ENCODE peak calls at places on chromosome 22, in five cellular contexts. H, F, T, D and N are unnamed samples.

GRCh38 chr22:37560682-37561208 is 465 bp downstream of the CDC42EP1 start:
- DNase-seq in T (no peak), H (peak), D (no peak), F (no peak), N (no peak)

GRCh38 chr22:30459206-30460052 is 12.4 kb downstream of the SEC14L3 start:
- DNase-seq in D (peak), T (peak), H (no peak), F (no peak), N (no peak)

GRCh38 chr22:24583221-24583971 is 9.5 kb downstream of the LRRC75B start:
- DNase-seq in T (no peak), F (no peak), H (no peak), D (no peak), N (no peak)

GRCh38 chr22:42404266-42404665 is 27.9 kb downstream of the NFAM1 start:
- DNase-seq in D (no peak), F (no peak), H (no peak), T (no peak), N (no peak)

GRCh38 chr22:45335021-45335818 is 25.5 kb downstream of the FAM118A start:
- DNase-seq in F (no peak), D (no peak), H (peak), T (no peak), N (no peak)

GRCh38 chr22:17634696-17635095 is 3.9 kb upstream of the BCL2L13 start:
- DNase-seq in T (no peak), D (no peak), F (no peak), H (no peak), N (no peak)

GRCh38 chr22:49753276-49753884 is 74.3 kb downstream of the BRD1 start:
- DNase-seq in F (no peak), H (no peak), T (no peak), D (no peak), N (no peak)

GRCh38 chr22:41021039-41021654 is 70.0 kb downstream of the RBX1 start:
- DNase-seq in F (no peak), H (no peak), T (peak), D (no peak), N (peak)

GRCh38 chr22:38177926-38178604 is 3.6 kb downstream of the PLA2G6 start:
- DNase-seq in D (no peak), H (no peak), T (no peak), F (peak), N (peak)

GRCh38 chr22:39920134-39920743 is 19.4 kb downstream of the GRAP2 start:
- DNase-seq in D (peak), T (no peak), H (no peak), F (no peak), N (no peak)

GRCh38 chr22:30922151-30922611 is 46.4 kb downstream of the MORC2 start:
- DNase-seq in H (peak), D (peak), T (no peak), F (no peak), N (no peak)

GRCh38 chr22:17233348-17234043 is 14.3 kb upstream of the ADA2 start:
- DNase-seq in F (no peak), D (no peak), H (no peak), T (no peak), N (no peak)

GRCh38 chr22:29055192-29055830 is 6.3 kb downstream of the C22orf31 start:
- DNase-seq in F (no peak), D (no peak), H (no peak), T (no peak), N (no peak)